ENCODE peak calls at places on chromosomes 16 and 17, in four cellular contexts. G, K, Y and A are unnamed samples.

GRCh38 chr16:49856741-49857330 is 924 bp upstream of the ZNF423 start:
- DNase-seq in G (peak), K (peak), Y (peak), A (no peak)

GRCh38 chr17:77926967-77927366 is 31.5 kb upstream of the TNRC6C start:
- DNase-seq in G (no peak), K (no peak), Y (no peak), A (no peak)

GRCh38 chr17:16398270-16399267 is 16.8 kb upstream of the TRPV2 start:
- DNase-seq in G (peak), K (no peak), Y (peak), A (peak)

GRCh38 chr17:60135951-60136666 is 13.7 kb upstream of the CA4 start:
- DNase-seq in G (no peak), K (no peak), Y (no peak), A (no peak)

GRCh38 chr17:59652119-59652518 is 32.4 kb downstream of the CLTC start:
- DNase-seq in G (no peak), K (no peak), Y (no peak), A (no peak)

GRCh38 chr16:588639-588888 is 1.3 kb upstream of the RAB40C start:
- DNase-seq in G (peak), K (peak), Y (peak), A (no peak)

GRCh38 chr16:67268136-67268579 is 11.2 kb upstream of the PLEKHG4 start:
- DNase-seq in G (no peak), K (no peak), Y (peak), A (no peak)

GRCh38 chr17:49691677-49692191 is 13.8 kb upstream of the SPOP start:
- DNase-seq in G (no peak), K (no peak), Y (no peak), A (no peak)

GRCh38 chr17:27746881-27747280 is 53.4 kb downstream of the NOS2 start:
- DNase-seq in G (no peak), K (no peak), Y (no peak), A (no peak)

GRCh38 chr17:28675485-28675884 is 13.5 kb downstream of the SUPT6H start:
- DNase-seq in G (no peak), K (no peak), Y (no peak), A (no peak)

GRCh38 chr17:12545877-12546513 is 119.7 kb upstream of the MYOCD start:
- DNase-seq in G (peak), K (peak), Y (peak), A (no peak)

GRCh38 chr16:53518550-53519416 is 15.8 kb upstream of the AKTIP start:
- DNase-seq in G (no peak), K (no peak), Y (no peak), A (peak)

GRCh38 chr17:77875881-77876509 is 82.5 kb upstream of the TNRC6C start:
- DNase-seq in G (no peak), K (no peak), Y (peak), A (no peak)

GRCh38 chr16:6629110-6629509 is 703.5 kb upstream of the RBFOX1 start:
- DNase-seq in G (no peak), K (no peak), Y (no peak), A (no peak)

GRCh38 chr16:27676807-27677206 is 126.9 kb downstream of the KATNIP start:
- DNase-seq in G (no peak), K (no peak), Y (no peak), A (no peak)

GRCh38 chr16:84595052-84595481 is 22.8 kb downstream of the COTL1 start:
- DNase-seq in G (no peak), K (no peak), Y (no peak), A (no peak)

GRCh38 chr16:86768999-86769398 is 190.7 kb downstream of the FOXL1 start:
- DNase-seq in G (no peak), K (no peak), Y (no peak), A (peak)

GRCh38 chr17:80862978-80863377 is 128.7 kb upstream of the CHMP6 start:
- DNase-seq in G (no peak), K (no peak), Y (no peak), A (no peak)

GRCh38 chr17:27475070-27475673 is 18.9 kb downstream of the KSR1 start:
- DNase-seq in G (no peak), K (no peak), Y (no peak), A (no peak)

GRCh38 chr16:27237229-27238015 is 31.1 kb downstream of the NSMCE1 start:
- DNase-seq in G (peak), K (no peak), Y (no peak), A (peak)

GRCh38 chr17:75270218-75270965 is 639 bp downstream of the MIF4GD start:
- DNase-seq in G (peak), K (peak), Y (peak), A (no peak)

GRCh38 chr16:19375561-19376158 is 42.0 kb upstream of the TMC5 start:
- DNase-seq in G (peak), K (peak), Y (peak), A (peak)

GRCh38 chr16:71769222-71769621 is 39.4 kb downstream of the AP1G1 start:
- DNase-seq in G (no peak), K (no peak), Y (no peak), A (no peak)

GRCh38 chr16:70635356-70636016 is 10.9 kb upstream of the IL34 start:
- DNase-seq in G (no peak), K (no peak), Y (no peak), A (no peak)

GRCh38 chr16:73432794-73433455 is 385.0 kb upstream of the ZFHX3 start:
- DNase-seq in G (no peak), K (no peak), Y (no peak), A (no peak)

GRCh38 chr16:68190099-68190498 is 45.8 kb downstream of the ESRP2 start:
- DNase-seq in G (no peak), K (no peak), Y (no peak), A (no peak)

GRCh38 chr17:82216301-82217119 is 3.9 kb upstream of the CCDC57 start:
- DNase-seq in G (peak), K (no peak), Y (no peak), A (peak)

GRCh38 chr17:78007655-78008054 is 49.2 kb downstream of the TNRC6C start:
- DNase-seq in G (no peak), K (no peak), Y (no peak), A (no peak)

GRCh38 chr17:7717756-7718350 is 309 bp downstream of the DNAH2 start:
- DNase-seq in G (no peak), K (no peak), Y (no peak), A (no peak)

GRCh38 chr17:73826181-73826871 is 182.1 kb upstream of the SDK2 start:
- DNase-seq in G (no peak), K (no peak), Y (no peak), A (no peak)

GRCh38 chr16:78348886-78349285 is 249.4 kb downstream of the WWOX start:
- DNase-seq in G (no peak), K (no peak), Y (no peak), A (no peak)

DNA sequence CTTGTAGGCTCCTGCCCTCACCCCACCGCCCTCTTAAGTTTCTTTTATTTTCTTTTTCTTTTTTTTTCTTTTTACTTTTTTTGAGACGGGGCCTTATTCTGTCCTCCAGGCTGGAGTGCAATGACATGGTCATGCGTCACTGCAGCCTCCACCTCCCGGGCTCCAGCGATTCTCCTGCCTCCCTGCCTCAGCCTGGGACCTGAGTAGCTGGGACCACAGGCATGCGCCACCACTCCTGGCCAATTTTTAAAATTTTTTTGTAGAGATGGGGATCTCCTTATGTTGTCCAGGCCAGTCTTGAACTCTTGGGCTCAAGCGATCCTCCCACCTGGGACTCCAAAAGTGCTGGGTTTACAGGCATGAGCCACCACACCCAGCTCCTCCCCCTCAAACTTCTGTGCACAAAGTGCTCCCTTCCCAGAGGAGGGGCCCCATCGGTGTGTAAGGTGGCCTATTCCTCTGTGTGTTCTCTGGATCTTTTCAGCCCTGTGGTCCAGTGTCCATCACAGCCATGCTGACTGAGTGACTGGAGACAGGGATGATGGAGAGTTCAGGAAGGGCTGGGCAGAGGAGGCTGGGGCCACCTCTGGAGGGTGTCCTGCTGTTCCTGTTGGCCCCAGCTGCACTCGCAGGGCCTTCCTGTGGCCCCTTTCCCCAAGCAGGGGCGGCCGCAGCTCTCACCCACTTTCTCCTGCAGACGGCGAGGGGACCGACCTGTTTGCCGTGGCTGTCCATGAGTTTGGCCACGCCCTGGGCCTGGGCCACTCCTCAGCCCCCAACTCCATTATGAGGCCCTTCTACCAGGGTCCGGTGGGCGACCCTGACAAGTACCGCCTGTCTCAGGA is 8.9 kb upstream of the IL32 start:
- DNase-seq in G (no peak), K (no peak), Y (no peak), A (no peak)
- TF ChIP-seq USF1 in G (no peak), K (no peak), Y (peak), A (no peak)

GRCh38 chr17:43312011-43312410 is 78.2 kb upstream of the RNU2-1 start:
- DNase-seq in G (no peak), K (no peak), Y (no peak), A (no peak)

GRCh38 chr17:43315369-43315768 is 81.6 kb upstream of the RNU2-1 start:
- DNase-seq in G (no peak), K (no peak), Y (no peak), A (no peak)

GRCh38 chr17:43308999-43309398 is 75.2 kb upstream of the RNU2-1 start:
- DNase-seq in G (no peak), K (no peak), Y (no peak), A (no peak)

GRCh38 chr17:43314582-43314981 is 80.8 kb upstream of the RNU2-1 start:
- DNase-seq in G (no peak), K (no peak), Y (no peak), A (no peak)

GRCh38 chr17:43309505-43310329 is 75.9 kb upstream of the RNU2-1 start:
- DNase-seq in G (no peak), K (no peak), Y (no peak), A (no peak)
- TF ChIP-seq USF1 in G (no peak), K (no peak), Y (no peak), A (no peak)

DNA sequence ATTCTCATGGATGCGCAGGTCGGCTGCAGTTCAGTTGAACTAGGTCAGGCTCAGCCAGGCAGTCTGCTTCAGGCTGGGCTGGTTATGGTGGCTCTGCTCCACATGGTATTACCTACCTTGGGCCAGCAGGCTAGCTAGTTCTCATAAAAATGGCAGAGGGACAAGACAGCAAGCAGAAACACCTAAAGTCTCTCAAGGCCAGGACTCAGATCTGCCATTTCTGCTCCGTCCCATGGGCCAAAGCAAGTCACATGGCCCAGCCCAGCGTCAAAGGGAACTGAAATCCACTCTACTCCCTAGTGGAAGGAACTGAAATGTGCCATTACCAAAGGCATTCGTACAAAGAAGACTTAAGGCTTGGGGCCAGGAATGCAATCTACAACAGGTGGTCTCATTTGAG is 160.0 kb downstream of the TMEM132E start:
- DNase-seq in G (no peak), K (no peak), Y (no peak), A (no peak)
- TF ChIP-seq USF1 in G (no peak), K (no peak), Y (no peak), A (no peak)

DNA sequence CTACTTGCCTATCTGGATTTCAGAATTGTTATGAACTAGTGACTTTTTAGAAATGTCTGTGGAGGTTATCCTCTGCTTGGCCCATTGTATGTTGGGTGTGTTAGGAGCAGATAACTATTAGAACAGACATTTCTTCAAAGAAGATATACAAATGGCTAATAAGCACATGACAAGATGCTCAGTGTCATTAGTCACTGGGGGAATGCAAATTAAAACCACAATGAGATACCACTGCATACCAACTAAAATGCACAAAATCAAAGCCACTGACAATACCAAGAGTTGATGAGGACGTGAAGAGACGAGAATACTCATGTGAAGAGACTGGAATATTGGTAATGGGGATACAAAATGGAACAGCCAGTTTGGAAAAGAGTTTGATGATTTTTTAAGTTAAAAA is 39.2 kb downstream of the CEP112 start:
- DNase-seq in G (no peak), K (no peak), Y (no peak), A (no peak)
- TF ChIP-seq USF1 in G (no peak), K (no peak), Y (no peak), A (no peak)

DNA sequence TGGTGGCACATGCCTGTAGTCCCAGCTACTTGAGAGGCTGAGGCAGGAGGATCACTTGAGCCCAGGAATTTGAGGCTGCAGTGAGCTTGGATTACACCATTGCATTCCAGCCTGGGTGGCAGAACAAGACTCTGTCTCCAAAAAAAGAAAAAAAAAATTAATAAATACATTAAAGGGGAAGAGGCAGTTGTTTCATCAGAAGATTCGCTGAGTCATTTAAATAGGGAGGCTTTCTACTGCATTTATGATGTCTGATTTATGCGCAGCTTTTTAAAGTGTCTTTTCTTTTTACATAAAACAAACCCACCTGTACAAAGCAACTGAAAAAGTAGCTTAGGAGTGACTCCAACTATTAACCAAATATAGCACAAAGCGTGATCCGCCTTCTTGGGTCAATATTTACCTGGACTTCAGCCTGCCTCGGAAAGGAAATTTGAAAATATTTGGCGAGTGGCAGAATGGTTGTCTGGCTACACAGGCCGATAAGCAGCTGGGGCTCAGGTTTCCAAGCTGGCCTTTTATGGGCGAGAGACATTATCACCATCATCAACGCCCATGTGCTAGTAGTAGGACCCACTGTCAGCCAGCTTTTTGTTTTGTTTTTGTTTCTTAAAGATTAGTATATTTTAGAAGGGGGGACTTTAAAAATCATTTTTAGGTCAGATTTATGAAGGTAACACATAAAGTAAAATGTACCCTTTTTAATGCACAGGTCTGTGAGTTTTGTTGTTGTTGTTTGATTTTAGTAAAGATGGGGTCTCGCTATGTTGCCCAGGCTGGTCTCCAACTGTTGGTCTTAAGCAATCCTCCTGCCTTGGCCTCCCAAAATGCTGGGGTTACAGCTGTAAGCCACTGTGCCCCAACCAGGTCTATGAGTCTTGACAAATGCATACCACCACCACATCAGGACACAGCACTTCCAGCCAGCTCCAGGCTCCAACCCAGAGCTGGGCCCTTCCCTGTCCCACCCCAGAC is 42.5 kb upstream of the RASD1 start:
- DNase-seq in G (no peak), K (no peak), Y (peak), A (no peak)
- TF ChIP-seq USF1 in G (no peak), K (no peak), Y (no peak), A (no peak)

DNA sequence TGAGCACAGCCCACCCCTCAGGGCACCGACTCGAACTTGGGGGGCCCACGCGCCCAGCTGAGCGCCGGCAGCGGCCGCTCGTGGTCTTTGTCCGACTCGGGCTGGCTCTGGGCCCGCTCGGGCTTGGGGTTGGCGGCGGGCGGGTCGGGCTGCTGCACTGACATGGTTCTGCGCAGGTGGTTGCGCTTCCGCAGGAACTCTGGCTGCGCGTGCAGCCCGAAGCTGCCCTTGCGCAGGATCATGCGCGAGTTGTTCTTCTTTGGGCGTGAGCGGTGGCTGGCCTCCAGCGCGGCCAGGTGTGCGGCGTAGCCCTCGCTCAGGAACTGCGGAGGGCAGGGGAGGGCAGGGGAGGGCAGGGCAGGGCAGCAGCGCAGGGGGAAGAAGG is 11.1 kb downstream of the PIMREG start:
- DNase-seq in G (peak), K (peak), Y (no peak), A (no peak)
- TF ChIP-seq USF1 in G (no peak), K (no peak), Y (no peak), A (no peak)

GRCh38 chr16:57191056-57191536 is 5.0 kb downstream of the RSPRY1 start:
- DNase-seq in G (no peak), K (no peak), Y (no peak), A (no peak)
- TF ChIP-seq USF1 in G (no peak), K (no peak), Y (no peak), A (no peak)

GRCh38 chr16:10171225-10171624 is 11.0 kb downstream of the GRIN2A start:
- DNase-seq in G (no peak), K (no peak), Y (no peak), A (no peak)

GRCh38 chr16:10170016-10170415 is 12.2 kb downstream of the GRIN2A start:
- DNase-seq in G (no peak), K (no peak), Y (no peak), A (no peak)

GRCh38 chr16:10169031-10169430 is 13.2 kb downstream of the GRIN2A start:
- DNase-seq in G (no peak), K (no peak), Y (no peak), A (no peak)

GRCh38 chr16:10165643-10166042 is 16.6 kb downstream of the GRIN2A start:
- DNase-seq in G (no peak), K (no peak), Y (no peak), A (no peak)

GRCh38 chr16:10168258-10168657 is 14.0 kb downstream of the GRIN2A start:
- DNase-seq in G (no peak), K (no peak), Y (no peak), A (no peak)
- TF ChIP-seq USF1 in G (no peak), K (no peak), Y (no peak), A (no peak)

GRCh38 chr17:68462381-68463210 is 5.3 kb upstream of the WIPI1 start:
- DNase-seq in G (peak), K (peak), Y (peak), A (peak)
- TF ChIP-seq USF1 in G (no peak), K (no peak), Y (no peak), A (no peak)